ENCODE peak calls at places on chromosomes 4 and X, in five cellular contexts. One of them, this sample, is unnamed.

GRCh38 chr4:120709986-120710385 is 212.5 kb downstream of the PRDM5 start:
- DNase-seq in neuronal stem cell: no peak
- DNase-seq in H9: no peak
- DNase-seq in mesendoderm: no peak
- DNase-seq in IMR-90: peak; percentile 70
- DNase-seq in this sample: no peak

GRCh38 chrX:125778256-125778655 is 387.8 kb downstream of the DCAF12L2 start:
- DNase-seq in IMR-90: no peak
- DNase-seq in H9: no peak
- DNase-seq in mesendoderm: no peak
- DNase-seq in neuronal stem cell: no peak
- DNase-seq in this sample: no peak

GRCh38 chrX:16138108-16138427 is 14.7 kb downstream of the GRPR start:
- DNase-seq in neuronal stem cell: no peak
- DNase-seq in IMR-90: no peak
- DNase-seq in H9: no peak
- DNase-seq in mesendoderm: peak; percentile 48
- DNase-seq in this sample: no peak

GRCh38 chr4:108043536-108043935 is 53.8 kb downstream of the HADH start:
- DNase-seq in neuronal stem cell: peak; percentile 80
- DNase-seq in H9: no peak
- DNase-seq in IMR-90: no peak
- DNase-seq in mesendoderm: peak; percentile 18
- DNase-seq in this sample: no peak

GRCh38 chrX:48045410-48046311 is 25.8 kb downstream of the ZNF630 start:
- DNase-seq in neuronal stem cell: no peak
- DNase-seq in IMR-90: peak; percentile 77
- DNase-seq in H9: no peak
- DNase-seq in mesendoderm: peak; percentile 79
- DNase-seq in this sample: no peak

GRCh38 chr4:168584321-168584771 is 87.5 kb downstream of the PALLD start:
- DNase-seq in neuronal stem cell: no peak
- DNase-seq in mesendoderm: no peak
- DNase-seq in IMR-90: peak; percentile 53
- DNase-seq in H9: no peak
- DNase-seq in this sample: no peak

GRCh38 chr4:154234576-154234975 is 257.0 kb downstream of the DCHS2 start:
- DNase-seq in H9: no peak
- DNase-seq in IMR-90: no peak
- DNase-seq in mesendoderm: no peak
- DNase-seq in neuronal stem cell: no peak
- DNase-seq in this sample: no peak

GRCh38 chrX:134688839-134689238 is 30.6 kb upstream of the PLAC1 start:
- DNase-seq in H9: no peak
- DNase-seq in IMR-90: peak; percentile 76
- DNase-seq in mesendoderm: no peak
- DNase-seq in neuronal stem cell: no peak
- DNase-seq in this sample: no peak

GRCh38 chrX:19513383-19513782 is 1.9 kb downstream of the MAP3K15 start:
- DNase-seq in neuronal stem cell: no peak
- DNase-seq in mesendoderm: peak; percentile 10
- DNase-seq in IMR-90: peak; percentile 4
- DNase-seq in H9: no peak
- DNase-seq in this sample: no peak

GRCh38 chr4:116358633-116359222 is 726.6 kb downstream of the TRAM1L1 start:
- DNase-seq in mesendoderm: peak; percentile 90
- DNase-seq in IMR-90: peak; percentile 43
- DNase-seq in H9: peak; percentile 90
- DNase-seq in neuronal stem cell: peak; percentile 36
- DNase-seq in this sample: peak; percentile 64

GRCh38 chr4:183797445-183798248 is 107.5 kb upstream of the STOX2 start:
- DNase-seq in H9: peak; percentile 61
- DNase-seq in mesendoderm: peak; percentile 69
- DNase-seq in IMR-90: no peak
- DNase-seq in neuronal stem cell: peak; percentile 31
- DNase-seq in this sample: no peak

GRCh38 chr4:52822583-52823477 is 39.3 kb upstream of the RASL11B start:
- DNase-seq in neuronal stem cell: no peak
- DNase-seq in IMR-90: peak; percentile 76
- DNase-seq in mesendoderm: no peak
- DNase-seq in H9: no peak
- DNase-seq in this sample: no peak

GRCh38 chrX:16855363-16856075 is 14.6 kb downstream of the RBBP7 start:
- DNase-seq in IMR-90: no peak
- DNase-seq in neuronal stem cell: no peak
- DNase-seq in mesendoderm: no peak
- DNase-seq in H9: no peak
- DNase-seq in this sample: no peak

GRCh38 chr4:37631551-37631950 is 54.6 kb downstream of the RELL1 start:
- DNase-seq in mesendoderm: no peak
- DNase-seq in neuronal stem cell: no peak
- DNase-seq in IMR-90: peak; percentile 46
- DNase-seq in H9: no peak
- DNase-seq in this sample: no peak

GRCh38 chr4:82951196-82951595 is 50.7 kb downstream of the THAP9 start:
- DNase-seq in mesendoderm: no peak
- DNase-seq in H9: no peak
- DNase-seq in neuronal stem cell: no peak
- DNase-seq in IMR-90: peak; percentile 10
- DNase-seq in this sample: no peak

GRCh38 chrX:72120798-72121197 is 10.9 kb downstream of the RTL5 start:
- DNase-seq in IMR-90: no peak
- DNase-seq in H9: no peak
- DNase-seq in mesendoderm: no peak
- DNase-seq in neuronal stem cell: no peak
- DNase-seq in this sample: no peak
- H3K18ac ChIP-seq in IMR-90: no peak overlapping the region
- H3K18ac ChIP-seq in H9: no peak overlapping the region
- H3K18ac ChIP-seq in mesendoderm: no peak overlapping the region
- H3K18ac ChIP-seq in neuronal stem cell: no peak overlapping the region
- H3K18ac ChIP-seq in this sample: no peak overlapping the region

DNA sequence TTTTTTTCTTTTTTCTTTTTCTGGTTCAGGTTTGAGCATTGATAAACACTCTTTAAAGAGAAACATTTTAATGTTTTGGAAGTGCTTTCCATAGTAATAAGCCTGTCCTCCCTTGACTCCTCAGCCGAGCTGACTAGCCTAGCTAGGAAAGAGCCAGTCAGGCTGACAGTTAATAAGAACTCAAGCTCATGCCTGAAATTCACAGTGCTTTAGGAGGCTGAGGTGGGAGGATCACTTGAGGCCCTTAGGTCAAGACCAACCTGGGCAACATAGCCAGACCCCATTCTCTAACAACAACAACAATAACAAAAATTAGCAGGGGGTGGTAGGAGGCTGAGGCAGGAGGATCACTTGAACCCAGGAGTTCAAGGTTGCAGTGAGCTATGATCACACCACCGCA is 53.4 kb upstream of the ZCCHC13 start:
- DNase-seq in mesendoderm: peak; percentile 26
- DNase-seq in neuronal stem cell: no peak
- DNase-seq in IMR-90: no peak
- DNase-seq in H9: no peak
- DNase-seq in this sample: no peak
- H3K18ac ChIP-seq in mesendoderm: peak overlapping the region; percentile 68
- H3K18ac ChIP-seq in neuronal stem cell: no peak overlapping the region
- H3K18ac ChIP-seq in IMR-90: peak overlapping the region; percentile 42
- H3K18ac ChIP-seq in H9: no peak overlapping the region
- H3K18ac ChIP-seq in this sample: no peak overlapping the region

GRCh38 chr4:1191621-1192020 is 19.2 kb upstream of the SPON2 start:
- DNase-seq in IMR-90: no peak
- DNase-seq in H9: no peak
- DNase-seq in neuronal stem cell: no peak
- DNase-seq in mesendoderm: no peak
- DNase-seq in this sample: no peak

GRCh38 chr4:1193206-1194027 is 21.0 kb upstream of the SPON2 start:
- DNase-seq in neuronal stem cell: no peak
- DNase-seq in H9: peak; percentile 21
- DNase-seq in mesendoderm: no peak
- DNase-seq in IMR-90: no peak
- DNase-seq in this sample: no peak

GRCh38 chr4:1192091-1192492 is 19.7 kb upstream of the SPON2 start:
- DNase-seq in H9: no peak
- DNase-seq in mesendoderm: no peak
- DNase-seq in neuronal stem cell: no peak
- DNase-seq in IMR-90: peak; percentile 99
- DNase-seq in this sample: no peak

GRCh38 chr4:1194028-1194900 is 21.9 kb upstream of the SPON2 start:
- DNase-seq in neuronal stem cell: no peak
- DNase-seq in H9: peak; percentile 62
- DNase-seq in mesendoderm: no peak
- DNase-seq in IMR-90: peak; percentile 49
- DNase-seq in this sample: peak; percentile 52

DNA sequence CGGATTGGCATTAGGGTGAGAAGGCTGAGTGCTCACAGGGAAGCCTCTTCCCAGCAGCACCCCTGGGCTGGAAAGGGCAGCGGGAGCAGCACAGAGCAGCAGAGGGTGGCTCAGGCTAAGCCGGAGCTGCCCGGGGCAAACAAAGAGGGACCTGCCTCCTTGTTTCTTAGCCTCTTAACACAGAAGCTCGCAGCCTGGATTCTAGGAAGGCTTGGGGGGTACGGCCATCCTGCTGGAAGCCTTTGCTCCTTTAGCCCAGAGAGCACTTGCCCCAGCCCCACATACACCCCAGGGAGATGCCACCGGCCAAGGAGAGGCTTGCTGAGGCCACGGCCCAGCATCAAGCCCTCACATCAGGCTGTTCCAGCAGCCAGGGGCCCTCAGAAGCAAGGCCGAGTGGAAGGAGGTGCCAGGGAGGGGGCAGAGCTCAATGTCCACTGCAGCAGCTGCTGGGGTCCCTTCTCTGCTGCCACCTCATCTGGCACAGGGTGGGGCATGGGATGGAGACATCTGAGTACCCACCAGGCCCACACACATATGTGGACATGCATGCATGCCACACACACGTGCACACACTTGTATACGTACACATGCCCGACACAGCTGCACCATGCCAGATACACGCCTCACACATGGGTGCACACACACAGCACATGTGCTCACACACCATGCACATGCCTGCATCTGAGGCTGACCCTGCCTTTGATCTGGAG is 20.3 kb upstream of the SPON2 start:
- DNase-seq in neuronal stem cell: no peak
- DNase-seq in IMR-90: no peak
- DNase-seq in mesendoderm: no peak
- DNase-seq in H9: peak; percentile 19
- DNase-seq in this sample: no peak
- H3K18ac ChIP-seq in neuronal stem cell: peak overlapping the region; percentile 60
- H3K18ac ChIP-seq in IMR-90: peak overlapping the region; percentile 94
- H3K18ac ChIP-seq in mesendoderm: no peak overlapping the region
- H3K18ac ChIP-seq in H9: no peak overlapping the region
- H3K18ac ChIP-seq in this sample: no peak overlapping the region

DNA sequence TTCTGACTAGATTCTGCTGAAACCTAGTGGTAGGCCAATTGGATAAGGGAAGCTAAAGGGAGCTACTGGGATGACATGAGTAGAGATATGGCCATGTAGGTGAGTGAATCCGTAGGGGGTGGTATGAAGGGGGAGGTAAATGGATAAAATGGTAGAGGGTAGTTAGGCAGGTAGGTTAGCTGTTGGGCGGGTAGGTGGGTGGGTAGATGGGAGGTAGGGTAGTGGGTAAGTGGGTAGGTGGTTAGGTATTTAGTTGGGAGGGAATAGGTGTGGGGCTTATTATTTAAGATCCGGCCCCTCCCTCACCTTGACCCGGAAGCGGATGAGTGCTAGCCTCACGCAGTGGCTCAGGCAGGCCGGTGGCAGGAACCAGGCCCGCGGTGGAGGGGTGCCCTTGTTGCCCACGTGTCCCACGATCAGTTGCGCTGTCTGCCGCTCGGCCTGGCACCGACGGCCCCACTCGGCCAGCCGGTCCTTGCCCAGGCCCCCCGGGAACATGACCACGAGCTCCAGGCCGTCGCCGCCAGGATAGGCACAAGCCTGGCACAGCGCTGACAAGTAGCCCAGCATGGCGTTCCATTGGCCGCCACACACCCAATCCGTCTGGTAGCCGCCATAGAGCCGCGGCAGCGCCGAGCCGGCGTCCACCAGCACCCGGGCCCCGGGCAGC is 725 bp downstream of the FAM120C start:
- DNase-seq in mesendoderm: peak; percentile 60
- DNase-seq in neuronal stem cell: peak; percentile 8
- DNase-seq in IMR-90: no peak
- DNase-seq in H9: peak; percentile 43
- DNase-seq in this sample: peak; percentile 53
- H3K18ac ChIP-seq in mesendoderm: peak overlapping the region; percentile 36
- H3K18ac ChIP-seq in neuronal stem cell: peak overlapping the region; percentile 92
- H3K18ac ChIP-seq in IMR-90: peak overlapping the region; percentile 55
- H3K18ac ChIP-seq in H9: no peak overlapping the region
- H3K18ac ChIP-seq in this sample: no peak overlapping the region

DNA sequence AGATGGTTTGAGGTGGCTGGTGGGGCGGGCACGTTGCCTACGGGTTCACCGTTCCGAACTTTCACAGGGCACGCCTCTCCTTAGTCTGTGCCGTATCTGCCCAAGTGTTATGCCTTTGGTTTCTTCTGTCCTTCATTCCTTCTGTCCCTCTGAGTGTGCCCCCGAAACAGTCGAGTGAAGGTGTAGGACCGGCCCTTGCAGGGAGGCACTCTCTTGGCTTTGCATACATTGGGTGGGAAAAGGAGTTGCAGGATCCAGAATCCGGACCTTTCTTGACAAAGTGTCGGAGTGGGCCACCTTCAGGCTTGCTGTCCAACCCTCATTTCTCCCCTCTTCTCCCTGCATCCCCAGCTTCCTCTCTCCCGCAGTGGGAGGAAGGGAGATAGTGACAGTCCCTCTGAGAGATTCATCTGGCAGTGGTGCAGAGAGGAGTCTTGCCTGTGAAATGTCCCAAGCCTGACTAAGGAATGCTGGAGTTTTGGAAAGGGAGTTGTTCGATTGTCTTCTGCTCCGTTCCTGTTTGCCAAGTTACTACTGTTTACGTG is 585 bp downstream of the ARFIP1 start:
- DNase-seq in H9: no peak
- DNase-seq in neuronal stem cell: no peak
- DNase-seq in mesendoderm: peak; percentile 80
- DNase-seq in IMR-90: peak; percentile 22
- DNase-seq in this sample: no peak
- H3K18ac ChIP-seq in H9: peak overlapping the region; percentile 72
- H3K18ac ChIP-seq in neuronal stem cell: peak overlapping the region; percentile 96
- H3K18ac ChIP-seq in mesendoderm: no peak overlapping the region
- H3K18ac ChIP-seq in IMR-90: peak overlapping the region; percentile 15
- H3K18ac ChIP-seq in this sample: peak overlapping the region; percentile 42

GRCh38 chr4:1346781-1347409 is at the start of gene UVSSA:
- DNase-seq in IMR-90: peak; percentile 99
- DNase-seq in mesendoderm: peak; percentile 100
- DNase-seq in neuronal stem cell: peak; percentile 100
- DNase-seq in H9: peak; percentile 100
- DNase-seq in this sample: peak; percentile 100
- H3K18ac ChIP-seq in IMR-90: peak within 1 kb of the TSS; percentile 21
- H3K18ac ChIP-seq in mesendoderm: peak within 1 kb of the TSS; percentile 69
- H3K18ac ChIP-seq in neuronal stem cell: peak within 1 kb of the TSS; percentile 98
- H3K18ac ChIP-seq in H9: no peak within 1 kb of the TSS
- H3K18ac ChIP-seq in this sample: peak within 1 kb of the TSS; percentile 66